ENCODE peak calls at places on chromosomes 6 and 20, in ten cellular contexts. I is thoracic aorta; J is CD4-positive, CD25-positive, alpha-beta regulatory T cell; K is prostate gland; F is testis; M is kidney; Y is IMR-90; W is tibial artery; H is ovary; L is upper lobe of right lung. U is an unnamed sample.

GRCh38 chr20:60138263-60139127 is 180.3 kb downstream of the CDH26 start:
- DNase-seq in I (no peak), J (peak; percentile 32), K (peak; percentile 38), F (peak; percentile 80), M (peak; percentile 84), Y (peak; percentile 48), W (no peak), H (peak; percentile 50), L (peak; percentile 79), U (peak; percentile 91)

GRCh38 chr6:47502920-47503319 is 25.3 kb downstream of the CD2AP start:
- DNase-seq in I (no peak), J (no peak), K (no peak), F (no peak), M (no peak), Y (no peak), W (no peak), H (no peak), L (no peak), U (no peak)

GRCh38 chr6:170500955-170501590 is 52.0 kb downstream of the PSMB1 start:
- DNase-seq in I (no peak), J (no peak), K (no peak), F (no peak), M (no peak), Y (no peak), W (no peak), H (no peak), L (no peak), U (peak; percentile 37)

GRCh38 chr20:51801220-51801991 is 915 bp downstream of the SALL4 start:
- DNase-seq in I (no peak), J (no peak), K (no peak), F (no peak), M (no peak), Y (no peak), W (no peak), H (no peak), L (no peak), U (no peak)

GRCh38 chr20:3815703-3816315 is 4.5 kb upstream of the AP5S1 start:
- DNase-seq in I (no peak), J (peak; percentile 50), K (no peak), F (no peak), M (no peak), Y (no peak), W (no peak), H (no peak), L (no peak), U (peak; percentile 60)

GRCh38 chr6:166769648-166770047 is 142.6 kb upstream of the RPS6KA2 start:
- DNase-seq in I (no peak), J (no peak), K (no peak), F (no peak), M (no peak), Y (no peak), W (no peak), H (no peak), L (no peak), U (no peak)

GRCh38 chr6:143843689-143844405 is 709 bp downstream of the LTV1 start:
- DNase-seq in I (no peak), J (no peak), K (no peak), F (no peak), M (no peak), Y (peak; percentile 11), W (no peak), H (no peak), L (no peak), U (no peak)

GRCh38 chr6:141561154-141561553 is 571.6 kb upstream of the GJE1 start:
- DNase-seq in I (no peak), J (no peak), K (peak; percentile 10), F (no peak), M (no peak), Y (no peak), W (no peak), H (no peak), L (no peak), U (no peak)

DNA sequence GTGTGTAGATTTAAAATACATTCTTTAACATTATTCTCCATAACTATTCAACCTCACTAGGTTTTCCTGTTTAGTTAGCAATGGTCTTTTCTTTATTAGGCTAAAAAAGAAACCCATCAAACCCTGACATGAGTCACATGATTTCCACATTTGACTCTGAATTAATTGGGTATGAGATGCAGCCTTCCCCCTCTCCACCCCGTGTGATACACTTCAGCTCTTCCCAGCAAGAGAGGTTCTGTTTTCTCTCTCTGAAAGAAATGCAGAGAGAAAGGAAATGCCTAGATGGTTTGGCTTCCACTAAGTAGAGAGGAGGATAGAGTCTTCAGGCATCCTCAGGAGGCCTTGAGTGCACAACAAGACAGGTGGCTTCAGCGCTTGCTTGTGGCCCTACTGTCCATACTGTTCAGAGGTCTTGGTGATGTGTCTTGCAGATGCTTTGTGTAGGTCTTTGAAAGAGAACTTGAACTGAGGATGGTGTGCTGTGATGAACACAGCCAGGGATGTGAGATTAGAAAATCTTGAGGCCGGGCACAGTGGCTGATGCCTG is 17.3 kb downstream of the FARS2 start:
- DNase-seq in I (no peak), J (no peak), K (no peak), F (no peak), M (no peak), Y (no peak), W (no peak), H (no peak), L (no peak), U (no peak)
- H3K4me1 ChIP-seq in I (no peaks in the 10 kb centered on the region), J (peaks cover 26% of the 10 kb centered on the region), K (no peaks in the 10 kb centered on the region), F (no peaks in the 10 kb centered on the region), M (no peaks in the 10 kb centered on the region), Y (peaks cover 4% of the 10 kb centered on the region), W (no peaks in the 10 kb centered on the region), H (no peaks in the 10 kb centered on the region), L (peaks cover 3% of the 10 kb centered on the region), U (no peaks in the 10 kb centered on the region)

GRCh38 chr20:23028377-23028776 is 6.7 kb upstream of the SSTR4 start:
- DNase-seq in I (no peak), J (no peak), K (no peak), F (no peak), M (no peak), Y (no peak), W (no peak), H (no peak), L (no peak), U (no peak)

GRCh38 chr20:23031346-23031745 is 3.8 kb upstream of the SSTR4 start:
- DNase-seq in I (no peak), J (no peak), K (no peak), F (no peak), M (no peak), Y (no peak), W (no peak), H (no peak), L (no peak), U (no peak)

GRCh38 chr20:23029324-23029723 is 5.8 kb upstream of the SSTR4 start:
- DNase-seq in I (no peak), J (no peak), K (no peak), F (no peak), M (no peak), Y (no peak), W (no peak), H (no peak), L (no peak), U (no peak)

GRCh38 chr20:23024701-23025100 is 10.4 kb upstream of the SSTR4 start:
- DNase-seq in I (no peak), J (no peak), K (no peak), F (no peak), M (no peak), Y (peak; percentile 12), W (no peak), H (no peak), L (no peak), U (no peak)

DNA sequence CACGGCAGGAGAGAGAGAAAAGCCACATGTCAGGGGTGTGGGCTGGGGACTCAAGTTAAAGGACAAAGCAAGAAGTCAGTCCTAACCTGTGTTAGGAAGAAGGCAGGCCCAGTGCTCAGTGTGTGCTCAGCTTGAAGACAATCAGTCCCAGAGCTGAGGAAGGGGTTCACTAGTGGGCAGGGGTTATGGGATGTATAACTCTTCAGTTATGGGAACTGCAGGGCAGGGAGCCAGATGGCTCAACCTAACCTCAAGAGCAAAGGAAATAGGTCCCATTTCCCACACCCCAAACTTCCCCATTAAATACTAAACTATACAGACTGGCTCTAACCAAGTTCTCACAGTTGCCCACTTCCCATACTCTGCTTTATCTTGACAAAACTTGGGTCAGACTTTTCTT is 7.4 kb upstream of the SSTR4 start:
- DNase-seq in I (no peak), J (no peak), K (no peak), F (no peak), M (no peak), Y (no peak), W (no peak), H (no peak), L (no peak), U (no peak)
- H3K27ac ChIP-seq in I (no peak overlapping the region), J (no peak overlapping the region), K (no peak overlapping the region), F (no peak overlapping the region), M (no peak overlapping the region), Y (no peak overlapping the region), W (no peak overlapping the region), H (no peak overlapping the region), L (no peak overlapping the region), U (no peak overlapping the region)

GRCh38 chr6:85744571-85744970 is 101.9 kb upstream of the SYNCRIP start:
- DNase-seq in I (no peak), J (no peak), K (no peak), F (no peak), M (no peak), Y (no peak), W (no peak), H (no peak), L (no peak), U (no peak)

GRCh38 chr6:85747093-85747492 is 104.4 kb upstream of the SYNCRIP start:
- DNase-seq in I (no peak), J (no peak), K (no peak), F (no peak), M (no peak), Y (peak; percentile 50), W (no peak), H (no peak), L (no peak), U (no peak)

GRCh38 chr6:85749236-85749635 is 106.5 kb upstream of the SYNCRIP start:
- DNase-seq in I (no peak), J (no peak), K (no peak), F (peak; percentile 17), M (no peak), Y (no peak), W (no peak), H (no peak), L (no peak), U (no peak)

GRCh38 chr6:85751374-85752055 is 108.8 kb upstream of the SYNCRIP start:
- DNase-seq in I (no peak), J (no peak), K (no peak), F (no peak), M (no peak), Y (no peak), W (no peak), H (no peak), L (no peak), U (no peak)

GRCh38 chr6:85747654-85748053 is 105.0 kb upstream of the SYNCRIP start:
- DNase-seq in I (no peak), J (no peak), K (no peak), F (no peak), M (no peak), Y (peak; percentile 84), W (no peak), H (no peak), L (no peak), U (no peak)
- H3K4me1 ChIP-seq in I (peaks cover 7% of the 10 kb centered on the region), J (no peaks in the 10 kb centered on the region), K (no peaks in the 10 kb centered on the region), F (no peaks in the 10 kb centered on the region), M (no peaks in the 10 kb centered on the region), Y (peaks cover 2% of the 10 kb centered on the region), W (no peaks in the 10 kb centered on the region), H (no peaks in the 10 kb centered on the region), L (no peaks in the 10 kb centered on the region), U (no peaks in the 10 kb centered on the region)

DNA sequence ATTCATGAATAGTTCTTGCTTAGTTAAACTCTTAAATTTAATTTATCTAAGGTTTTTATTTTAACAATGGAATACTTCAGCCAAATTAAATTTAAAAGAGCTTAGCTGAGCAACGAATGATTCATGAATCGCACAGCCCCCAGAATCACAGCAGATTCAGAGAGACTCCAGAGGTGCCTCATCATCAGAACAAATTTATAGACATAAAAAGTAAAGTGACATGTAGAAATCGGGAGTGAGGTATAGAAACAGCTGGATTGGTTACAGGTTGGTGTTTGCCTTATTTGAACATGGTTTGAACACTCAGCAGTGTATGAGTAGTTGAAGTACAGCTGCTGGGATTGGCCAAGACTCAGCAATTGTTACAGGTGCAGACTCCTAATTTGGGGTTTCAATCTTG is 132.7 kb upstream of the MAP3K4 start:
- DNase-seq in I (no peak), J (no peak), K (no peak), F (no peak), M (no peak), Y (no peak), W (no peak), H (no peak), L (no peak), U (peak; percentile 39)
- H3K27ac ChIP-seq in I (no peak overlapping the region), J (no peak overlapping the region), K (no peak overlapping the region), F (no peak overlapping the region), M (no peak overlapping the region), Y (no peak overlapping the region), W (no peak overlapping the region), H (no peak overlapping the region), L (no peak overlapping the region), U (no peak overlapping the region)